ENCODE peak calls at places on chromosome 17, in six cellular contexts. W, H, S, U, F and X are unnamed samples. For H3K36me3 and H3K4me1, the result is how much of the 10 kb centered on the place peaks cover.

GRCh38 chr17:31499771-31500554 is 108.5 kb downstream of the RAB11FIP4 start:
- DNase-seq in W (no peak), H (no peak), S (peak), U (peak), F (peak), X (no peak)

GRCh38 chr17:58337600-58338453 is 9.2 kb upstream of the TSPOAP1 start:
- DNase-seq in W (peak), H (peak), S (no peak), U (peak), F (peak), X (peak)

GRCh38 chr17:22470411-22471175 is 778.3 kb downstream of the KCNJ18 start:
- DNase-seq in W (no peak), H (no peak), S (no peak), U (no peak), F (no peak), X (no peak)

GRCh38 chr17:50763716-50764450 is 3.4 kb downstream of the ANKRD40CL start:
- DNase-seq in W (no peak), H (no peak), S (peak), U (no peak), F (no peak), X (no peak)

GRCh38 chr17:47694818-47695663 is 1.1 kb downstream of the TBKBP1 start:
- DNase-seq in W (peak), H (peak), S (peak), U (no peak), F (peak), X (no peak)

GRCh38 chr17:17942846-17943245 is 29.4 kb downstream of the TOM1L2 start:
- DNase-seq in W (no peak), H (no peak), S (peak), U (no peak), F (no peak), X (no peak)

GRCh38 chr17:63646492-63646815 is 24.2 kb downstream of the MAP3K3 start:
- DNase-seq in W (no peak), H (no peak), S (no peak), U (no peak), F (no peak), X (no peak)

GRCh38 chr17:80035687-80035936 is at the start of gene TBC1D16:
- DNase-seq in W (no peak), H (no peak), S (no peak), U (no peak), F (no peak), X (no peak)

GRCh38 chr17:40932608-40933007 is 4.8 kb downstream of the KRT23 start:
- DNase-seq in W (no peak), H (no peak), S (no peak), U (peak), F (no peak), X (no peak)

GRCh38 chr17:35345445-35345925 is 27.9 kb downstream of the SLFN11 start:
- DNase-seq in W (no peak), H (no peak), S (no peak), U (no peak), F (no peak), X (no peak)
- H3K27ac ChIP-seq in W (no peak), H (peak), S (no peak), U (no peak), F (peak), X (no peak)

GRCh38 chr17:77145635-77146632 is 5.2 kb downstream of the SEC14L1 start:
- DNase-seq in W (peak), H (no peak), S (peak), U (peak), F (peak), X (no peak)
- H3K36me3 ChIP-seq in W (half or more), H (half or more), S (half or more), U (under half), F (under half), X (under half)

GRCh38 chr17:2062571-2063183 is 7.8 kb downstream of the HIC1 start:
- DNase-seq in W (peak), H (no peak), S (no peak), U (no peak), F (no peak), X (no peak)
- H3K4me1 ChIP-seq in W (half or more), H (under half), S (under half), U (under half), F (half or more), X (under half)

GRCh38 chr17:13787636-13788035 is 185.9 kb upstream of the HS3ST3A1 start:
- DNase-seq in W (no peak), H (no peak), S (no peak), U (no peak), F (no peak), X (no peak)

GRCh38 chr17:13788385-13788784 is 186.7 kb upstream of the HS3ST3A1 start:
- DNase-seq in W (no peak), H (no peak), S (no peak), U (no peak), F (no peak), X (no peak)

GRCh38 chr17:13797863-13798262 is 196.1 kb upstream of the HS3ST3A1 start:
- DNase-seq in W (no peak), H (no peak), S (no peak), U (no peak), F (no peak), X (no peak)

GRCh38 chr17:13793951-13794350 is 192.2 kb upstream of the HS3ST3A1 start:
- DNase-seq in W (no peak), H (no peak), S (no peak), U (no peak), F (no peak), X (no peak)

GRCh38 chr17:13792314-13792713 is 190.6 kb upstream of the HS3ST3A1 start:
- DNase-seq in W (no peak), H (no peak), S (no peak), U (no peak), F (no peak), X (no peak)
- H3K27ac ChIP-seq in W (no peak), H (no peak), S (no peak), U (no peak), F (peak), X (no peak)